ENCODE peak calls at places on chromosomes 5 and 9, in six cellular contexts. F is HCT116, G is GM23338, Y is GM23248, X is PC-3, V is hepatocyte. Q is an unnamed sample.

GRCh38 chr9:2418619-2419018 is 203.0 kb upstream of the VLDLR start:
- DNase-seq in Y (peak; percentile 55), X (no peak), V (no peak), F (no peak), G (peak; percentile 10), Q (no peak)

GRCh38 chr9:122366074-122366672 is 4.7 kb upstream of the PTGS1 start:
- DNase-seq in F (no peak), G (no peak), V (no peak), X (peak; percentile 34), Y (no peak), Q (no peak)

GRCh38 chr9:38026021-38026809 is 42.8 kb downstream of the SHB start:
- DNase-seq in Y (peak; percentile 95), F (no peak), X (peak; percentile 82), V (peak; percentile 75), G (peak; percentile 70), Q (no peak)

GRCh38 chr9:116160676-116161571 is 7.3 kb downstream of the PAPPA start:
- DNase-seq in F (no peak), V (no peak), G (no peak), X (no peak), Y (no peak), Q (no peak)

GRCh38 chr9:137034039-137034708 is 2.3 kb upstream of the FUT7 start:
- DNase-seq in X (no peak), F (no peak), Y (no peak), V (no peak), G (no peak), Q (no peak)

GRCh38 chr5:128002420-128002819 is 81.1 kb upstream of the SLC12A2 start:
- DNase-seq in X (no peak), G (no peak), Y (no peak), F (no peak), V (no peak), Q (no peak)

GRCh38 chr9:89877051-89878002 is 272.5 kb downstream of the GADD45G start:
- DNase-seq in V (no peak), X (no peak), Y (no peak), G (no peak), F (no peak), Q (no peak)

GRCh38 chr5:41095324-41096101 is 24.4 kb upstream of the MROH2B start:
- DNase-seq in G (no peak), F (no peak), V (no peak), X (peak; percentile 75), Y (no peak), Q (no peak)

GRCh38 chr5:73826761-73827450 is 200.9 kb downstream of the ARHGEF28 start:
- DNase-seq in X (no peak), Y (peak; percentile 89), G (peak; percentile 20), F (no peak), V (peak; percentile 15), Q (no peak)

GRCh38 chr9:136385015-136385414 is 11.5 kb upstream of the CARD9 start:
- DNase-seq in G (no peak), F (no peak), V (no peak), X (no peak), Y (no peak), Q (no peak)

GRCh38 chr9:138015021-138015829 is 137.6 kb downstream of the CACNA1B start:
- DNase-seq in X (no peak), G (no peak), V (no peak), F (no peak), Y (no peak), Q (no peak)

GRCh38 chr9:20284601-20285289 is 337.6 kb downstream of the MLLT3 start:
- DNase-seq in V (no peak), X (no peak), Y (no peak), G (no peak), F (no peak), Q (no peak)

DNA sequence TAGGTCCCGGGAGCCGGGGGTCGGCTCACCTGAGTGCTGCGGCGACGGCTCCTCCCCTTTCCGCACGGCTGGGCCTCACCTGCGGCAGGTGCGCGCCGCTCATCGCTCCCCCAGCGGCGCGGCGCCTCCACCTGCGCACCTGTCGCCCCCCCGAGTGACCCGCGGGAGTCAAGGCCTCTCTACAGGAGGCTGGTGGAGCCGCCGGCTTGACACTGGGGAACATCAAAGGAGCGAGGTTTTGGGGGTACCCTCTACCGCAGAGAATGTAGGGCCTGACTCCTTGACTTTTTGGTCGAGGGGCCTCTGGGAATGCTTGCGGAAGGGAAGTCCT is 483 bp upstream of the IER5L start:
- DNase-seq in V (no peak), F (no peak), X (no peak), Y (no peak), G (no peak), Q (no peak)
- TF ChIP-seq EZH2phosphoT487 in V (no peak), F (no peak), X (no peak), Y (no peak), G (no peak), Q (no peak)

DNA sequence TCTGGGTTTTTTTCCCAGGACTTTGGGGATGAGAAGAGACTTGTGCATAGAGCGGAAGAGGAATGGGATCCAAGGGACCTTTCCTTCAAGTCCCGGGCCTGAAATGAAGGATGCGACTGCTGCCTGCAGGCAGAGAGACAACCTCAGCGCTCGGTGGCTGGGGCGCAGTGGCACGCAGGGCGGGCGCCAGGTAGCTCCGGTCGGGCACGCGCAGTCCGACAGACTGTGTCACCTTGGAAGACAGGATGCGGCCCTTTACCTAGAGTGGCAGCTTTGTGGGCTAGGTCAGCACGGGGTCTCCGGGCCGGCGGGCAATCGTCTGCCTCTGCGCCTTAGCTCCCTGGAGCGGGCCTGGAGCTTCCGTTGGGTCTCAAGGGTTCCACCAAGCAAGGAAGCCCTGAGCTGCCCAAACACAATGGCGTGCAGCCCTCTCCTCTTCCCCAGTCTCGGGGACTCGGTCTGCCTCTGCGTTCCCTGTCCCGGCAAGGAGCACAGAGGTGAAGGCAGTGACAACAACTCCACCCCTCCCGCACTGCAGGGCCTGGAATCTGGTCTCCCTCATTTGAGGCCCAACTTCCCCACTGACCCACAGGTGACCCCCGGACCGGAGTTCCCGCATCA is 6.0 kb downstream of the BARX1 start:
- DNase-seq in Y (no peak), F (no peak), X (no peak), V (no peak), G (peak; percentile 64), Q (no peak)
- TF ChIP-seq EZH2 in Y (no peak), F (no peak), X (no peak), V (peak; percentile 89), G (peak; percentile 75), Q (no peak)

DNA sequence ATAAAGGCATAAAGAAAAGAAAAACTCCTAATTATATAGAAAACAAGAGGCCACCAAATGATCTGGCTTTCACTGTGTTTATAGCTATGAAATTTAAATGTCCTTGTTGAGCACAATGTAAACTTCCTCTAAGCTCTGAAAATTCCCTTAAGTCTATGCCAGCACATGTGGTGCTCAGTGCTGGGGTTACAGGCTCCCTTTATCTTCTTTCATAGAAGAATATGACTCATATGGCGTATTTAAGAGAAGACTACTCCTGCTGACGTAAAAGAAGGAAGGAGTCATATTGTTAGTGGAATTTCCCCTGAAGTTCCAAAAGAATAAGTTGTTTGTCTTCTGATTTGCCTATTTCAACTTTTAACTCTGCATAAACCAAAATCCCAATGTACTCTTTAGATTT is 30.4 kb downstream of the RNF145 start:
- DNase-seq in F (peak; percentile 75), G (no peak), X (peak; percentile 81), Y (peak; percentile 99), V (peak; percentile 76), Q (no peak)
- TF ChIP-seq EZH2phosphoT487 in F (no peak), G (no peak), X (no peak), Y (no peak), V (no peak), Q (no peak)

DNA sequence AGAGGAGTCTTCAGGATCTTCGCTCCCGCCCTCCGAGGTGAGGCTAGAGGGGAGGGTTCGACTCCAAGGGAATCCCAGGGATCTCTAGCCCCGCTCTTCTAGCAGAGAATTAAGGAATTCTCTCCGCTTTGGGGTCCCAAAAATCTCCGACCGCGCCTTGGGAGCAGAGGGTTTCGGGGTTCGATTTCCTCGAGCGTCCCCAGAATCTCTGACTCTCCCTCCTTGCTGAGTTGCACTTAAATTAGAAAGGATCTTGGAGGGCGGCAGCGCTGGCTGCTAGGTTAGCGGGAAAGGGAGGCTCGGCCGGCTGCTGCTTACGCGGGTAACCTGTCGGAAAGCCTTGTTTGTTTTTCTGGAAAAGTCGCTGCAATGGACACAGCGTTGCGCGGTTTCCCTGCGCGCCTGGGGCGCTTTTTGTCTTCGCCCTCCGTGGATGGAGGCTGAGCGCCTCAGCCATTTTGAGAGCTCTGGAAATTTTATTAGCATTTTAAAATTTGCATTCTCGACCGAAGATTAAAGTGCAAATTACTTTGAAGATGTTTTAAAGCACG is 1.5 kb downstream of the DMRT1 start:
- DNase-seq in X (no peak), Y (no peak), G (peak; percentile 73), V (no peak), F (no peak), Q (no peak)
- TF ChIP-seq EZH2 in X (no peak), Y (no peak), G (peak; percentile 95), V (peak; percentile 99), F (no peak), Q (no peak)

GRCh38 chr5:109563189-109563588 is 126.5 kb upstream of the MAN2A1 start:
- DNase-seq in V (no peak), G (no peak), Y (no peak), X (no peak), F (no peak), Q (no peak)
- TF ChIP-seq EZH2phosphoT487 in V (no peak), G (no peak), Y (no peak), X (no peak), F (no peak), Q (no peak)

GRCh38 chr5:171832775-171833174 is 47.2 kb downstream of the SMIM23 start:
- DNase-seq in V (no peak), G (no peak), X (no peak), F (no peak), Y (no peak), Q (no peak)
- TF ChIP-seq EZH2 in V (no peak), G (no peak), X (no peak), F (no peak), Y (no peak), Q (no peak)

DNA sequence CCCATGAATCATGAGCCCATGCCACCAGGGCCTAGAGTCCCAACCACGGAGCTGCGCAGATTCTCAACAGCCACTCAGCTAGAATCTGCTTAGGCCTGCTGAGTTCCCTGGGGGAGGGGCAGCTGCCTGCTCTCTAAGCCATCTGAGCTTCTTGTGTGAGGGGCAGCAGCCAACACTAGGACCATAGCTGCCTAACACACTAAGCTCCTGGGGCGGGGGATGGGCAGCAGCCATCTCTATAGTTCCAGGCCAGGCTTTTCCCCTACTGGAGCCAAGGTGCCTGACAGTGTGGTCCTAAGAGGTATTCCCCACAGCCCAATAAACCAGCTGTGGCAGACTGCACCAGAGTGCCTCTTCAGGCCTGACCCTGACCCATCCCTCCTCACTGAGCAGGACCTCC is 255.9 kb upstream of the ACO1 start:
- DNase-seq in F (no peak), V (no peak), X (no peak), G (peak; percentile 20), Y (no peak), Q (no peak)
- TF ChIP-seq EZH2phosphoT487 in F (no peak), V (no peak), X (no peak), G (no peak), Y (no peak), Q (no peak)

GRCh38 chr9:96021616-96022444 is 146.3 kb downstream of the ERCC6L2 start:
- DNase-seq in F (no peak), G (peak; percentile 44), X (no peak), V (no peak), Y (no peak), Q (no peak)

GRCh38 chr9:96022445-96023031 is 147.0 kb downstream of the ERCC6L2 start:
- DNase-seq in X (no peak), Y (no peak), G (peak; percentile 75), V (no peak), F (no peak), Q (no peak)

GRCh38 chr9:96020300-96020821 is 144.9 kb downstream of the ERCC6L2 start:
- DNase-seq in X (no peak), V (no peak), F (no peak), G (peak; percentile 17), Y (no peak), Q (no peak)

GRCh38 chr9:96015876-96016686 is 140.6 kb downstream of the ERCC6L2 start:
- DNase-seq in Y (peak; percentile 33), V (no peak), F (no peak), G (no peak), X (no peak), Q (peak; percentile 29)

GRCh38 chr9:96020822-96021615 is 145.5 kb downstream of the ERCC6L2 start:
- DNase-seq in V (peak; percentile 50), Y (peak; percentile 55), F (no peak), G (peak; percentile 67), X (no peak), Q (no peak)
- TF ChIP-seq EZH2 in V (peak; percentile 81), Y (peak; percentile 84), F (no peak), G (peak; percentile 69), X (peak; percentile 87), Q (no peak)

Q was measured in MM.1S.